ENCODE peak calls at places on chromosome 6, in nine cellular contexts. X is BJ, Z is Panc1, C is AG10803, F is heart left ventricle, S is adrenal gland, O is AG04450, E is uterus, I is keratinocyte. Y is an unnamed sample.

GRCh38 chr6:116568111-116568510 is 3.2 kb upstream of the RWDD1 start:
- DNase-seq in C (peak; percentile 32), S (no peak), Z (no peak), X (no peak), F (no peak), O (no peak), I (no peak), E (no peak), Y (no peak)

GRCh38 chr6:110682460-110682853 is 132.8 kb downstream of the CDK19 start:
- DNase-seq in E (no peak), O (peak; percentile 47), F (peak; percentile 47), S (peak; percentile 82), Z (peak; percentile 92), I (peak; percentile 36), X (no peak), C (peak; percentile 79), Y (peak; percentile 89)

GRCh38 chr6:166476634-166477215 is 94.0 kb upstream of the MPC1 start:
- DNase-seq in X (no peak), E (no peak), I (no peak), C (no peak), Z (no peak), S (no peak), F (no peak), O (no peak), Y (no peak)

GRCh38 chr6:170345662-170346061 is 39.1 kb downstream of the FAM120B start:
- DNase-seq in O (no peak), X (no peak), F (no peak), C (no peak), Z (no peak), I (no peak), E (no peak), S (no peak), Y (no peak)

GRCh38 chr6:2952557-2953095 is 18.7 kb downstream of the SERPINB6 start:
- DNase-seq in X (peak; percentile 78), C (peak; percentile 95), I (peak; percentile 50), E (peak; percentile 85), Z (peak; percentile 61), S (peak; percentile 80), O (peak; percentile 75), F (peak; percentile 84), Y (peak; percentile 88)

GRCh38 chr6:21371676-21372161 is 221.8 kb upstream of the SOX4 start:
- DNase-seq in O (no peak), F (peak; percentile 31), I (no peak), S (no peak), C (peak; percentile 52), Z (no peak), X (peak; percentile 78), E (no peak), Y (peak; percentile 70)

GRCh38 chr6:27503436-27504030 is 30.6 kb upstream of the ZNF184 start:
- DNase-seq in I (no peak), E (peak; percentile 79), O (no peak), X (no peak), S (peak; percentile 48), C (peak; percentile 72), Z (peak; percentile 88), F (peak; percentile 42), Y (peak; percentile 89)

GRCh38 chr6:136326038-136326561 is 36.5 kb upstream of the BCLAF1 start:
- DNase-seq in Z (no peak), F (no peak), C (peak; percentile 25), S (no peak), I (no peak), O (peak; percentile 4), E (no peak), X (no peak), Y (peak; percentile 19)

GRCh38 chr6:89917801-89918366 is 23.6 kb downstream of the GJA10 start:
- DNase-seq in C (no peak), Z (no peak), S (no peak), I (no peak), X (no peak), O (no peak), F (no peak), E (no peak), Y (no peak)

GRCh38 chr6:166008441-166009369 is 158.9 kb downstream of the TBXT start:
- DNase-seq in S (peak; percentile 59), O (no peak), C (peak; percentile 68), F (no peak), X (no peak), Z (no peak), I (no peak), E (peak; percentile 42), Y (peak; percentile 65)

GRCh38 chr6:152112503-152113261 is 305.2 kb downstream of the ESR1 start:
- DNase-seq in O (no peak), S (peak; percentile 61), E (no peak), C (no peak), I (no peak), X (no peak), Z (no peak), F (peak; percentile 83), Y (no peak)

GRCh38 chr6:154872605-154873004 is 122.5 kb upstream of the TIAM2 start:
- DNase-seq in C (no peak), S (no peak), I (no peak), E (no peak), Z (no peak), X (no peak), F (no peak), O (no peak), Y (no peak)

GRCh38 chr6:35318200-35318844 is 20.7 kb downstream of the DEF6 start:
- DNase-seq in I (peak; percentile 23), S (peak; percentile 89), X (no peak), F (peak; percentile 82), Z (no peak), E (peak; percentile 91), O (peak; percentile 27), C (peak; percentile 49), Y (peak; percentile 79)

DNA sequence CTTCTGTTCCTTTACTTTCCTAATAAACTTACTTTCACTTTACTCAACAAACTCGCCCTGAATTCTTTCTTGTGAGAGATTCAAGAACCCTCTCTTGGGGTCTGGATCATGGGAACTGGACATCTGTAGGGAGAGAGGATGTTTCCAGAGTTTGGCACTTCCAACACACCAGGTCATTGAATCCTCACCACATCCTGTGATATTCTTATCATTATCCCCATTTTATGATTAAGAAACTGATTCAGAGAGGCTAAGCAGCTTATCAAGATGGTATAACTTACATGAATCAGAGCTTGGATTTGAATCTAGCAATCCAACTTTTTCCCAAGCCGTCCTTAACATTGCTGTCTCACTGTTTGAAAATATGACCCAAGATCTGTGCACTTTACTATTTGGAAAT is 15.5 kb downstream of the PPIL6 start:
- DNase-seq in I (peak; percentile 35), O (no peak), C (no peak), Z (no peak), X (no peak), E (no peak), S (no peak), F (no peak), Y (no peak)
- H3K4me3 ChIP-seq in I (no peak overlapping the region), O (no peak overlapping the region), C (no peak overlapping the region), Z (no peak overlapping the region), X (no peak overlapping the region), E (no peak overlapping the region), S (no peak overlapping the region), F (no peak overlapping the region), Y (no peak overlapping the region)

GRCh38 chr6:88704980-88705379 is 258.4 kb downstream of the RNGTT start:
- DNase-seq in I (no peak), S (no peak), Z (no peak), O (no peak), E (no peak), X (no peak), C (no peak), F (no peak), Y (no peak)
- H3K4me3 ChIP-seq in I (no peak overlapping the region), S (no peak overlapping the region), Z (no peak overlapping the region), O (no peak overlapping the region), E (no peak overlapping the region), X (no peak overlapping the region), C (no peak overlapping the region), F (no peak overlapping the region), Y (no peak overlapping the region)

GRCh38 chr6:163970846-163971564 is 556.5 kb downstream of the QKI start:
- DNase-seq in X (no peak), O (no peak), I (no peak), S (no peak), Z (no peak), F (no peak), C (no peak), E (no peak), Y (no peak)
- H3K4me3 ChIP-seq in X (no peak overlapping the region), O (no peak overlapping the region), I (no peak overlapping the region), S (no peak overlapping the region), Z (no peak overlapping the region), F (no peak overlapping the region), C (no peak overlapping the region), E (no peak overlapping the region), Y (no peak overlapping the region)

GRCh38 chr6:106102034-106102433 is 15.9 kb downstream of the PRDM1 start:
- DNase-seq in S (no peak), X (no peak), O (no peak), E (no peak), I (no peak), C (no peak), Z (no peak), F (no peak), Y (no peak)

GRCh38 chr6:106099235-106099537 is 13.1 kb downstream of the PRDM1 start:
- DNase-seq in Z (no peak), O (no peak), C (no peak), F (no peak), I (no peak), S (no peak), X (no peak), E (no peak), Y (no peak)

GRCh38 chr6:106098383-106099234 is 12.5 kb downstream of the PRDM1 start:
- DNase-seq in S (no peak), F (no peak), O (no peak), C (peak; percentile 58), X (no peak), E (no peak), I (peak; percentile 66), Z (no peak), Y (peak; percentile 71)

GRCh38 chr6:106101466-106101865 is 15.3 kb downstream of the PRDM1 start:
- DNase-seq in O (no peak), I (no peak), Z (no peak), C (no peak), F (no peak), S (no peak), E (no peak), X (no peak), Y (no peak)

GRCh38 chr6:106100755-106101154 is 14.6 kb downstream of the PRDM1 start:
- DNase-seq in C (no peak), X (no peak), Z (no peak), E (no peak), S (no peak), F (no peak), I (no peak), O (no peak), Y (no peak)
- H3K4me3 ChIP-seq in C (no peak overlapping the region), X (no peak overlapping the region), Z (no peak overlapping the region), E (no peak overlapping the region), S (no peak overlapping the region), F (peak overlapping the region; percentile 11), I (no peak overlapping the region), O (no peak overlapping the region), Y (no peak overlapping the region)

GRCh38 chr6:118535176-118535844 is 12.8 kb upstream of the PLN start:
- DNase-seq in E (no peak), F (no peak), X (no peak), O (no peak), S (no peak), Z (no peak), I (no peak), C (no peak), Y (no peak)
- H3K4me3 ChIP-seq in E (no peak overlapping the region), F (no peak overlapping the region), X (no peak overlapping the region), O (no peak overlapping the region), S (no peak overlapping the region), Z (no peak overlapping the region), I (no peak overlapping the region), C (no peak overlapping the region), Y (no peak overlapping the region)